ENCODE peak calls at places on chromosomes 11 and 22, in nine cellular contexts. One of them, this sample, is unnamed.

GRCh38 chr22:45231293-45231692 is 9.4 kb downstream of the KIAA0930 start:
- DNase-seq in NT2/D1: no peak
- DNase-seq in cardiac muscle cell: no peak
- DNase-seq in kidney: no peak
- DNase-seq in GM12865: no peak
- DNase-seq in kidney epithelial cell: no peak
- DNase-seq in IMR-90: no peak
- DNase-seq in fibroblast of lung: no peak
- DNase-seq in breast epithelium: no peak
- DNase-seq in this sample: no peak

GRCh38 chr11:12901874-12902481 is 107.1 kb upstream of the RASSF10 start:
- DNase-seq in IMR-90: peak
- DNase-seq in fibroblast of lung: peak
- DNase-seq in GM12865: no peak
- DNase-seq in kidney: no peak
- DNase-seq in NT2/D1: no peak
- DNase-seq in breast epithelium: no peak
- DNase-seq in kidney epithelial cell: peak
- DNase-seq in cardiac muscle cell: no peak
- DNase-seq in this sample: no peak

GRCh38 chr22:24482586-24482985 is 12.5 kb upstream of the UPB1 start:
- DNase-seq in breast epithelium: no peak
- DNase-seq in GM12865: no peak
- DNase-seq in kidney epithelial cell: peak
- DNase-seq in cardiac muscle cell: no peak
- DNase-seq in fibroblast of lung: peak
- DNase-seq in NT2/D1: no peak
- DNase-seq in IMR-90: peak
- DNase-seq in kidney: no peak
- DNase-seq in this sample: no peak

GRCh38 chr22:25919452-25919851 is 177.5 kb downstream of the MYO18B start:
- DNase-seq in IMR-90: no peak
- DNase-seq in cardiac muscle cell: no peak
- DNase-seq in GM12865: no peak
- DNase-seq in kidney epithelial cell: no peak
- DNase-seq in NT2/D1: no peak
- DNase-seq in kidney: no peak
- DNase-seq in fibroblast of lung: no peak
- DNase-seq in breast epithelium: no peak
- DNase-seq in this sample: no peak

GRCh38 chr11:13984616-13985474 is 22.3 kb downstream of the SPON1 start:
- DNase-seq in GM12865: no peak
- DNase-seq in breast epithelium: no peak
- DNase-seq in fibroblast of lung: peak
- DNase-seq in IMR-90: peak
- DNase-seq in cardiac muscle cell: peak
- DNase-seq in NT2/D1: no peak
- DNase-seq in kidney: no peak
- DNase-seq in kidney epithelial cell: no peak
- DNase-seq in this sample: no peak

GRCh38 chr11:45097721-45098493 is 48.5 kb upstream of the PRDM11 start:
- DNase-seq in kidney epithelial cell: no peak
- DNase-seq in IMR-90: peak
- DNase-seq in GM12865: peak
- DNase-seq in fibroblast of lung: peak
- DNase-seq in kidney: peak
- DNase-seq in NT2/D1: peak
- DNase-seq in breast epithelium: peak
- DNase-seq in cardiac muscle cell: peak
- DNase-seq in this sample: peak

GRCh38 chr11:19777032-19777341 is 64.3 kb downstream of the NAV2 start:
- DNase-seq in IMR-90: no peak
- DNase-seq in NT2/D1: no peak
- DNase-seq in fibroblast of lung: no peak
- DNase-seq in kidney epithelial cell: no peak
- DNase-seq in GM12865: peak
- DNase-seq in breast epithelium: no peak
- DNase-seq in kidney: peak
- DNase-seq in cardiac muscle cell: peak
- DNase-seq in this sample: no peak

GRCh38 chr11:21552910-21553309 is 640.0 kb upstream of the ANO5 start:
- DNase-seq in fibroblast of lung: peak
- DNase-seq in GM12865: no peak
- DNase-seq in breast epithelium: no peak
- DNase-seq in kidney: no peak
- DNase-seq in NT2/D1: no peak
- DNase-seq in cardiac muscle cell: no peak
- DNase-seq in IMR-90: no peak
- DNase-seq in kidney epithelial cell: no peak
- DNase-seq in this sample: no peak

GRCh38 chr11:8265681-8266241 is 2.1 kb upstream of the LMO1 start:
- DNase-seq in cardiac muscle cell: peak
- DNase-seq in GM12865: no peak
- DNase-seq in IMR-90: no peak
- DNase-seq in breast epithelium: no peak
- DNase-seq in fibroblast of lung: no peak
- DNase-seq in kidney: peak
- DNase-seq in kidney epithelial cell: no peak
- DNase-seq in NT2/D1: no peak
- DNase-seq in this sample: peak

GRCh38 chr11:8261921-8262551 is 1.6 kb downstream of the LMO1 start:
- DNase-seq in fibroblast of lung: no peak
- DNase-seq in cardiac muscle cell: no peak
- DNase-seq in kidney: peak
- DNase-seq in NT2/D1: no peak
- DNase-seq in IMR-90: no peak
- DNase-seq in kidney epithelial cell: no peak
- DNase-seq in breast epithelium: no peak
- DNase-seq in GM12865: no peak
- DNase-seq in this sample: peak

GRCh38 chr11:8263109-8263768 is 439 bp downstream of the LMO1 start:
- DNase-seq in kidney: peak
- DNase-seq in IMR-90: no peak
- DNase-seq in NT2/D1: no peak
- DNase-seq in fibroblast of lung: peak
- DNase-seq in GM12865: no peak
- DNase-seq in breast epithelium: no peak
- DNase-seq in cardiac muscle cell: peak
- DNase-seq in kidney epithelial cell: no peak
- DNase-seq in this sample: no peak

GRCh38 chr11:8262552-8263108 is 1.0 kb downstream of the LMO1 start:
- DNase-seq in cardiac muscle cell: peak
- DNase-seq in GM12865: peak
- DNase-seq in kidney epithelial cell: no peak
- DNase-seq in fibroblast of lung: peak
- DNase-seq in IMR-90: peak
- DNase-seq in breast epithelium: no peak
- DNase-seq in NT2/D1: no peak
- DNase-seq in kidney: peak
- DNase-seq in this sample: no peak

GRCh38 chr11:8263769-8264410 is at the start of gene LMO1:
- DNase-seq in breast epithelium: peak
- DNase-seq in NT2/D1: peak
- DNase-seq in fibroblast of lung: peak
- DNase-seq in GM12865: peak
- DNase-seq in IMR-90: peak
- DNase-seq in kidney: peak
- DNase-seq in kidney epithelial cell: peak
- DNase-seq in cardiac muscle cell: peak
- DNase-seq in this sample: peak
- H3K4me3 ChIP-seq in breast epithelium: peak
- H3K4me3 ChIP-seq in NT2/D1: peak
- H3K4me3 ChIP-seq in fibroblast of lung: peak
- H3K4me3 ChIP-seq in GM12865: peak
- H3K4me3 ChIP-seq in IMR-90: peak
- H3K4me3 ChIP-seq in kidney: peak
- H3K4me3 ChIP-seq in kidney epithelial cell: peak
- H3K4me3 ChIP-seq in cardiac muscle cell: peak
- H3K4me3 ChIP-seq in this sample: no peak

GRCh38 chr11:16902979-16903378 is 111.2 kb downstream of the PLEKHA7 start:
- DNase-seq in GM12865: peak
- DNase-seq in NT2/D1: no peak
- DNase-seq in kidney epithelial cell: no peak
- DNase-seq in IMR-90: no peak
- DNase-seq in cardiac muscle cell: no peak
- DNase-seq in breast epithelium: no peak
- DNase-seq in fibroblast of lung: no peak
- DNase-seq in kidney: no peak
- DNase-seq in this sample: no peak

GRCh38 chr11:16902182-16902581 is 112.0 kb downstream of the PLEKHA7 start:
- DNase-seq in IMR-90: peak
- DNase-seq in kidney: no peak
- DNase-seq in fibroblast of lung: peak
- DNase-seq in breast epithelium: no peak
- DNase-seq in kidney epithelial cell: no peak
- DNase-seq in NT2/D1: no peak
- DNase-seq in GM12865: peak
- DNase-seq in cardiac muscle cell: no peak
- DNase-seq in this sample: no peak

GRCh38 chr11:16909375-16910035 is 104.7 kb downstream of the PLEKHA7 start:
- DNase-seq in cardiac muscle cell: no peak
- DNase-seq in kidney epithelial cell: no peak
- DNase-seq in NT2/D1: no peak
- DNase-seq in fibroblast of lung: no peak
- DNase-seq in IMR-90: no peak
- DNase-seq in breast epithelium: no peak
- DNase-seq in kidney: no peak
- DNase-seq in GM12865: peak
- DNase-seq in this sample: no peak

GRCh38 chr11:16899708-16900107 is 114.5 kb downstream of the PLEKHA7 start:
- DNase-seq in cardiac muscle cell: no peak
- DNase-seq in kidney epithelial cell: no peak
- DNase-seq in NT2/D1: no peak
- DNase-seq in IMR-90: no peak
- DNase-seq in fibroblast of lung: no peak
- DNase-seq in breast epithelium: no peak
- DNase-seq in GM12865: no peak
- DNase-seq in kidney: no peak
- DNase-seq in this sample: no peak

GRCh38 chr11:16905375-16905774 is 108.8 kb downstream of the PLEKHA7 start:
- DNase-seq in IMR-90: no peak
- DNase-seq in fibroblast of lung: no peak
- DNase-seq in kidney: no peak
- DNase-seq in GM12865: no peak
- DNase-seq in cardiac muscle cell: no peak
- DNase-seq in NT2/D1: no peak
- DNase-seq in breast epithelium: no peak
- DNase-seq in kidney epithelial cell: no peak
- DNase-seq in this sample: no peak
- H3K4me3 ChIP-seq in IMR-90: no peak
- H3K4me3 ChIP-seq in fibroblast of lung: no peak
- H3K4me3 ChIP-seq in kidney: no peak
- H3K4me3 ChIP-seq in GM12865: no peak
- H3K4me3 ChIP-seq in cardiac muscle cell: no peak
- H3K4me3 ChIP-seq in NT2/D1: no peak
- H3K4me3 ChIP-seq in breast epithelium: no peak
- H3K4me3 ChIP-seq in kidney epithelial cell: no peak
- H3K4me3 ChIP-seq in this sample: no peak

GRCh38 chr11:118341749-118342489 is 586 bp downstream of the CD3D start:
- DNase-seq in GM12865: no peak
- DNase-seq in NT2/D1: no peak
- DNase-seq in breast epithelium: no peak
- DNase-seq in fibroblast of lung: no peak
- DNase-seq in kidney: no peak
- DNase-seq in cardiac muscle cell: no peak
- DNase-seq in IMR-90: no peak
- DNase-seq in kidney epithelial cell: no peak
- DNase-seq in this sample: no peak

GRCh38 chr11:118338637-118339061 is 3.9 kb downstream of the CD3D start:
- DNase-seq in breast epithelium: peak
- DNase-seq in IMR-90: no peak
- DNase-seq in NT2/D1: no peak
- DNase-seq in GM12865: peak
- DNase-seq in kidney epithelial cell: no peak
- DNase-seq in kidney: peak
- DNase-seq in fibroblast of lung: no peak
- DNase-seq in cardiac muscle cell: no peak
- DNase-seq in this sample: peak

GRCh38 chr11:118340437-118340836 is 2.1 kb downstream of the CD3D start:
- DNase-seq in kidney epithelial cell: no peak
- DNase-seq in IMR-90: no peak
- DNase-seq in breast epithelium: no peak
- DNase-seq in cardiac muscle cell: no peak
- DNase-seq in GM12865: no peak
- DNase-seq in NT2/D1: no peak
- DNase-seq in fibroblast of lung: no peak
- DNase-seq in kidney: no peak
- DNase-seq in this sample: no peak

GRCh38 chr11:118342503-118343161 is at the start of gene CD3D:
- DNase-seq in kidney: no peak
- DNase-seq in GM12865: no peak
- DNase-seq in breast epithelium: no peak
- DNase-seq in IMR-90: no peak
- DNase-seq in fibroblast of lung: no peak
- DNase-seq in cardiac muscle cell: no peak
- DNase-seq in kidney epithelial cell: no peak
- DNase-seq in NT2/D1: no peak
- DNase-seq in this sample: no peak

DNA sequence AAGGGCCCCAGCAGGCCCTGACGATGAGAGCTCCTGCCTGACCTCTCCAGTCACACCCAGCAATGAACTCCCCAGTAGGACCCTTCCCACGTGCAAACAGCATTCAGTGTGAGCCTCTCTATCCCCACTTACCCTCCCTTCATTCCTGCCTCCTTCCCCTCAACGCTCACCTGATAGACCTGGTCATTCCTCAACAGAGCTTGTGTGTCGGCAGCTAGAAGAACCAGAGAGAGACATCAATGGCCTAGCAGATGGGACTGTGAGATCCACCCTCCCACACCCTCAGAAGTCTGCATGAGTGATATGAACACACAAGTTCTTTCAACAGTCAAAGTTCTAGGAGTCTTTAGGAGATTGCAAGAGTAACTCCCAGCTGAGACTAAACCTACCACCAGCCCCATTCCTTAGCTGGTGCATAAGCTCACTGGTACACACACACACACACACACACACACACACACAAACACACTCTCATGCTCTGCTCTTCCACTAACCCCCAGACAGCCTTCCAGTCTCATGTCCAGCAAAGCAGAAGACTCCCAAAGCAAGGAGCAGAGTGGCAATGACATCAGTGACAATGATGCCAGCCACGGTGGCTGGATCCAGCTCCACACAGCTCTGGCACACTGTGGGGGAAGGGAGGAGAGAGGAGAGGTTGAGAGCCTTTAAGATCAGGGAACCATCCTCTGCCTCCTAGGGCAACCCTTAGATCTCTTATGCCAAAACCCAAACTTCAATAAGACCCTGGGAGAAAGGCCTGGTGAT is 3.0 kb downstream of the CD3D start:
- DNase-seq in breast epithelium: no peak
- DNase-seq in NT2/D1: no peak
- DNase-seq in IMR-90: no peak
- DNase-seq in GM12865: no peak
- DNase-seq in cardiac muscle cell: no peak
- DNase-seq in fibroblast of lung: no peak
- DNase-seq in kidney epithelial cell: no peak
- DNase-seq in kidney: no peak
- DNase-seq in this sample: no peak
- H3K4me3 ChIP-seq in breast epithelium: no peak
- H3K4me3 ChIP-seq in NT2/D1: no peak
- H3K4me3 ChIP-seq in IMR-90: no peak
- H3K4me3 ChIP-seq in GM12865: no peak
- H3K4me3 ChIP-seq in cardiac muscle cell: no peak
- H3K4me3 ChIP-seq in fibroblast of lung: no peak
- H3K4me3 ChIP-seq in kidney epithelial cell: no peak
- H3K4me3 ChIP-seq in kidney: no peak
- H3K4me3 ChIP-seq in this sample: no peak

GRCh38 chr11:120432056-120433018 is 79.2 kb upstream of the GRIK4 start:
- DNase-seq in breast epithelium: peak
- DNase-seq in fibroblast of lung: peak
- DNase-seq in kidney: no peak
- DNase-seq in GM12865: peak
- DNase-seq in IMR-90: peak
- DNase-seq in kidney epithelial cell: peak
- DNase-seq in NT2/D1: no peak
- DNase-seq in cardiac muscle cell: no peak
- DNase-seq in this sample: no peak
- H3K4me3 ChIP-seq in breast epithelium: no peak
- H3K4me3 ChIP-seq in fibroblast of lung: no peak
- H3K4me3 ChIP-seq in kidney: no peak
- H3K4me3 ChIP-seq in GM12865: no peak
- H3K4me3 ChIP-seq in IMR-90: no peak
- H3K4me3 ChIP-seq in kidney epithelial cell: no peak
- H3K4me3 ChIP-seq in NT2/D1: no peak
- H3K4me3 ChIP-seq in cardiac muscle cell: no peak
- H3K4me3 ChIP-seq in this sample: no peak